ENCODE peak calls at places on chromosomes 3 and 15, in ten cellular contexts. Y is AG09319; S is fibroblast of mammary gland; Q is cardiac muscle cell; B is heart left ventricle; L is kidney epithelial cell; J is esophagus muscularis mucosa; E is upper lobe of left lung; M is psoas muscle; T is CD4-positive, alpha-beta T cell. W is an unnamed sample.

GRCh38 chr3:68892297-68892696 is 40.0 kb downstream of the TAFA4 start:
- DNase-seq in L (no peak), Q (no peak), Y (no peak), E (no peak), M (no peak), J (no peak), S (no peak), B (no peak), T (no peak), W (no peak)

GRCh38 chr3:168141405-168141993 is 45.8 kb upstream of the GOLIM4 start:
- DNase-seq in L (no peak), B (no peak), E (no peak), S (no peak), J (no peak), M (no peak), Q (no peak), Y (no peak), T (no peak), W (no peak)

GRCh38 chr15:39860200-39860599 is 59.9 kb downstream of the GPR176 start:
- DNase-seq in J (no peak), Y (peak; percentile 67), Q (no peak), L (peak; percentile 21), T (no peak), E (no peak), B (no peak), M (no peak), S (no peak), W (no peak)

GRCh38 chr3:55500555-55501340 is 13.6 kb upstream of the WNT5A start:
- DNase-seq in J (no peak), L (no peak), T (no peak), S (no peak), M (no peak), B (no peak), Q (no peak), E (no peak), Y (no peak), W (no peak)

GRCh38 chr15:60091150-60091549 is 87.0 kb downstream of the FOXB1 start:
- DNase-seq in Y (peak; percentile 59), B (no peak), M (peak; percentile 48), L (peak; percentile 62), T (no peak), Q (no peak), J (no peak), E (no peak), S (peak; percentile 92), W (no peak)

GRCh38 chr3:54574906-54575305 is 353.0 kb downstream of the LRTM1 start:
- DNase-seq in M (no peak), T (no peak), B (no peak), E (no peak), L (no peak), Y (peak; percentile 16), S (no peak), Q (no peak), J (no peak), W (no peak)

GRCh38 chr3:64176461-64176996 is 48.7 kb downstream of the PRICKLE2 start:
- DNase-seq in Y (no peak), S (peak; percentile 40), M (no peak), T (no peak), J (peak; percentile 47), E (no peak), B (no peak), Q (no peak), L (no peak), W (no peak)

GRCh38 chr15:99105516-99106341 is 849 bp downstream of the SYNM start:
- DNase-seq in Q (peak; percentile 72), E (peak; percentile 91), B (peak; percentile 78), Y (no peak), S (peak; percentile 61), L (no peak), J (no peak), M (peak; percentile 86), T (no peak), W (peak; percentile 88)

GRCh38 chr3:80521081-80521480 is 753.3 kb upstream of the ROBO1 start:
- DNase-seq in L (no peak), Q (no peak), E (no peak), M (no peak), Y (no peak), S (no peak), T (no peak), B (no peak), J (no peak), W (no peak)

GRCh38 chr15:78630886-78631633 is 9.9 kb downstream of the CHRNB4 start:
- DNase-seq in J (no peak), T (no peak), B (no peak), Y (no peak), M (no peak), Q (no peak), S (no peak), E (no peak), L (no peak), W (no peak)

GRCh38 chr3:13557417-13557816 is 8.5 kb downstream of the FBLN2 start:
- DNase-seq in M (peak; percentile 39), E (no peak), Q (no peak), J (no peak), S (no peak), Y (no peak), L (no peak), B (peak; percentile 45), T (no peak), W (no peak)

GRCh38 chr3:13556214-13556613 is 7.3 kb downstream of the FBLN2 start:
- DNase-seq in L (no peak), E (no peak), M (peak; percentile 57), T (no peak), Q (no peak), S (no peak), Y (no peak), B (peak; percentile 19), J (no peak), W (no peak)

GRCh38 chr3:13557926-13558325 is 9.0 kb downstream of the FBLN2 start:
- DNase-seq in Q (no peak), S (no peak), L (no peak), Y (no peak), M (peak; percentile 55), T (no peak), B (peak; percentile 52), J (no peak), E (no peak), W (no peak)

GRCh38 chr3:13555753-13556152 is 6.8 kb downstream of the FBLN2 start:
- DNase-seq in M (peak; percentile 61), S (no peak), Y (no peak), J (no peak), B (peak; percentile 51), L (no peak), T (no peak), E (no peak), Q (no peak), W (no peak)

GRCh38 chr3:13556937-13557336 is 8.0 kb downstream of the FBLN2 start:
- DNase-seq in J (no peak), B (peak; percentile 31), E (no peak), T (no peak), S (no peak), Q (no peak), Y (no peak), L (no peak), M (peak; percentile 54), W (no peak)
- TF ChIP-seq CTCF in J (no peak), B (no peak), E (no peak), T (no peak), S (no peak), Q (no peak), Y (no peak), L (no peak), M (no peak), W (no peak)

DNA sequence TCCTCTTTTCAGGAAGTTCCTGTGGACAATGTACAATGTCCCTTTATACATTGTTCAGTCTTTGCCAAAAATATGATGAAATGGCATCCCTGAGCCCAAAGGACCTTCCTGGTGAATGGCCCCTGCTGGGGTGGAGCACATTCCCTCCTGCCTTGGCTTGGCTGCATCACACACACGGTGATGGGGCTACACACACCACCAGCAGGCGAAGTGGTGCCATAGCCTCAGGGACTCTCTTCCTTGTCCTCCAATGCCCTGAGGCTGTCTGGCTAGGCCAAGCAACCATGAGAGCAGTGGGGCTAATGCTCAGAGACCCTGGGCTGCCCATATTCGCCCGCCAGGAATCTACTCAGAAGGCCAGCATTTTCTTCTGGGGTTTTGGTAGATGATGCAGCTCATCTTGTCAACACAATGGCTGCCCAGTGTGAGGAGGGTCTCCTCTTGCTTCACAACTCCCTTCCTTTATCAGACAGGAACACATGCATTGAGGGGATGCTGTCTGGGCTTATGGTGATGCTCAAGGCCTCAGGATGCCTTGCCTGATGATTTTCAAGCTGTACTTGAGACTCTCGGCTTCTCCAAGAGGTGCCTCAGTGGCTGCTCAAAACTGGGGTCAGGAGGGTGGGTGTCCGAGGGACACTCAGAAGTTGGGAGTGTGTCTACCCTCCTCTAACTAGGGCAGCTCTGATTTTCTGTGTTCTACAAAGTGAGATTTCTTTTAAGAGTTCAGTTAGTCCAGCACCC is 40.9 kb upstream of the EPHB1 start:
- DNase-seq in Q (no peak), B (no peak), M (peak; percentile 54), E (no peak), J (peak; percentile 75), L (no peak), Y (no peak), S (peak; percentile 5), T (no peak), W (no peak)
- TF ChIP-seq CTCF in Q (no peak), B (no peak), M (peak; percentile 4), E (no peak), J (no peak), L (no peak), Y (no peak), S (peak; percentile 16), T (no peak), W (no peak)

DNA sequence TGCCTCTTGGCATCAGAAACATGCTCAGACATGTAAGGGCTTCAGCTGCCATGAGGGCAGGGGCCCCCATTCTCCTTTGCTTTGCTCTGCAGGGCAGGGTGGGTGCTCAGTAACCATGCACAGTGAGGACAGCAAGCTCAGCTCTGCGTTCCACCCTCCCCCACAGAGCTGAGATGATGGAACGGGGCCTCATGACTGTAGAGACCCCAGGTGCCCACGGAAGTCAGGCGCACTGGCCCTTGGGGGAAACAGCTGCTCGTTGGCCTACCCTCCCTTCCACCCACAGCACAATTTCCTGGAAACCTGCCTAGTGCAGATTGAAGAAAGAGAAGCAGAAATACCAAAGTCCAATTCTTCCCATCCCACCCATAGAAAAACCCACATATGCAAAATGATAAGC is 10.5 kb downstream of the CTXND1 start:
- DNase-seq in Q (no peak), M (no peak), T (no peak), E (no peak), Y (no peak), L (no peak), S (no peak), B (no peak), J (peak; percentile 31), W (no peak)
- TF ChIP-seq CTCF in Q (no peak), M (no peak), T (no peak), E (no peak), Y (no peak), L (no peak), S (no peak), B (no peak), J (no peak), W (no peak)

DNA sequence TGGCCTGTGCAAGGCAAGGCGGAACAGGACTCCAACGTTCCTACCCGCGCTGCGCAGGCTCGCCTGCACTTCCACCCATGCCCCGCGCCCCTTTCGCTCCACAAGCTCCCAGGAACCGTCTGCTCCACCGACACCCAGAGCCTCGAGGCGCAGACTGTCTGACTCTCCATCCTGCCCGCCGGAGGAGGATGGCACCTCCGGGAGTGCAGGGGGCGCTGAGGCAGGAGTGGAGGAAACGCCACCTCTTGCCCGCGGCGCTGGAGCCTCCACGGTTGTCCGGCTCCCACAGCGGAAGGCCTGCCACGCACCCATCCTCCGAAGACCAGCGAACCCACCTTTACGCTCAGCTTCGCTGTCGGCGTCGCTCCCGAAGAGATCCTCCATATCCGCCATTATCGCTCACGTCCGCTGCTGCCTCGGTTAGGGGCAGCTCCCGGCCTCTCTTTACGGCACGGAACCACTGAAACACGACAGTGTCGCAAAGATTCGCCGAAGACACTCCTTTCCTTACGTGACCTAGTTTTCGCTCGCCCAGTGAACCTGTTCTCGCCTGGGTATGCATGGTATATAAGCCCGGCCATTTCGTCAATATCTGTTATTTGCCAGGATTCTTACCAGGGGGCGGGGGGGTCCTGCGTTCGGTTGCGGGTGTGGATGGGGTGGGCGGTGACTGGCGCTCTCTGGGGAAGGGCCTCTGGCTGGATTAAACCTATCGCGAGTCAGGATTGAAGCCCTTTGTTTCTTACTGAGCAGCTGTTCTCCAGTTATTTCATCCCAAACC is at the start of gene LEO1:
- DNase-seq in L (peak; percentile 88), J (peak; percentile 95), E (peak; percentile 89), T (peak; percentile 78), Q (peak; percentile 98), S (peak; percentile 98), Y (peak; percentile 96), M (peak; percentile 92), B (peak; percentile 89), W (peak; percentile 93)
- TF ChIP-seq CTCF in L (peak; percentile 55), J (peak; percentile 47), E (peak; percentile 39), T (peak; percentile 47), Q (peak; percentile 52), S (peak; percentile 36), Y (peak; percentile 55), M (peak; percentile 45), B (no peak), W (peak; percentile 81)

W was measured in chondrocyte.